ENCODE peak calls at places on chromosome 9, in nine cellular contexts. V is A549, B is tibial nerve, W is kidney, P is suprapubic skin, C is uterus, K is PC-3, Y is esophagus squamous epithelium, G is Caco-2. N is an unnamed sample.

GRCh38 chr9:10438955-10439354 is 173.8 kb downstream of the PTPRD start:
- DNase-seq in V (no peak), B (no peak), W (no peak), P (no peak), C (no peak), K (no peak), Y (no peak), G (no peak), N (no peak)

GRCh38 chr9:86062845-86063693 is 36.3 kb downstream of the GOLM1 start:
- DNase-seq in V (no peak), B (no peak), W (no peak), P (no peak), C (no peak), K (no peak), Y (no peak), G (no peak), N (peak; percentile 48)

GRCh38 chr9:109956811-109957440 is 176.9 kb downstream of the PALM2AKAP2 start:
- DNase-seq in V (no peak), B (no peak), W (no peak), P (no peak), C (no peak), K (no peak), Y (no peak), G (no peak), N (no peak)

GRCh38 chr9:19498015-19498414 is 89.2 kb downstream of the ACER2 start:
- DNase-seq in V (no peak), B (no peak), W (no peak), P (no peak), C (no peak), K (no peak), Y (no peak), G (no peak), N (no peak)

GRCh38 chr9:125863920-125864319 is 116.7 kb downstream of the PBX3 start:
- DNase-seq in V (no peak), B (no peak), W (no peak), P (no peak), C (no peak), K (no peak), Y (no peak), G (no peak), N (no peak)

GRCh38 chr9:17342696-17343095 is 207.9 kb downstream of the CNTLN start:
- DNase-seq in V (no peak), B (no peak), W (no peak), P (no peak), C (no peak), K (no peak), Y (no peak), G (no peak), N (no peak)

GRCh38 chr9:20640331-20641187 is 18.3 kb upstream of the MLLT3 start:
- DNase-seq in V (no peak), B (no peak), W (peak; percentile 91), P (no peak), C (no peak), K (peak; percentile 78), Y (no peak), G (no peak), N (peak; percentile 86)

GRCh38 chr9:117555964-117556629 is 141.2 kb upstream of the ASTN2 start:
- DNase-seq in V (peak; percentile 17), B (no peak), W (no peak), P (peak; percentile 59), C (no peak), K (peak; percentile 11), Y (no peak), G (peak; percentile 73), N (no peak)

GRCh38 chr9:92289708-92290390 is 3.6 kb downstream of the IARS1 start:
- DNase-seq in V (no peak), B (no peak), W (no peak), P (no peak), C (no peak), K (no peak), Y (no peak), G (no peak), N (no peak)

GRCh38 chr9:13728121-13728520 is 448.6 kb upstream of the MPDZ start:
- DNase-seq in V (no peak), B (no peak), W (no peak), P (no peak), C (peak; percentile 56), K (no peak), Y (no peak), G (no peak), N (no peak)

GRCh38 chr9:110502842-110503241 is 76.7 kb downstream of the SVEP1 start:
- DNase-seq in V (no peak), B (no peak), W (no peak), P (no peak), C (no peak), K (no peak), Y (no peak), G (no peak), N (no peak)

GRCh38 chr9:108419379-108419778 is 436.4 kb downstream of the ACTL7B start:
- DNase-seq in V (no peak), B (no peak), W (no peak), P (no peak), C (no peak), K (no peak), Y (no peak), G (no peak), N (no peak)

GRCh38 chr9:126232461-126232860 is 94.2 kb upstream of the MVB12B start:
- DNase-seq in V (no peak), B (no peak), W (no peak), P (no peak), C (no peak), K (peak; percentile 4), Y (no peak), G (no peak), N (no peak)

GRCh38 chr9:20353529-20353928 is 268.8 kb downstream of the MLLT3 start:
- DNase-seq in V (no peak), B (no peak), W (no peak), P (no peak), C (no peak), K (no peak), Y (no peak), G (no peak), N (no peak)

GRCh38 chr9:137067860-137068538 is 2.4 kb downstream of the SAPCD2 start:
- DNase-seq in V (peak; percentile 88), B (peak; percentile 55), W (peak; percentile 91), P (no peak), C (peak; percentile 78), K (peak; percentile 87), Y (no peak), G (peak; percentile 88), N (peak; percentile 85)

GRCh38 chr9:123414921-123415592 is 59.1 kb downstream of the CRB2 start:
- DNase-seq in V (no peak), B (no peak), W (peak; percentile 18), P (no peak), C (no peak), K (no peak), Y (no peak), G (no peak), N (peak; percentile 33)

DNA sequence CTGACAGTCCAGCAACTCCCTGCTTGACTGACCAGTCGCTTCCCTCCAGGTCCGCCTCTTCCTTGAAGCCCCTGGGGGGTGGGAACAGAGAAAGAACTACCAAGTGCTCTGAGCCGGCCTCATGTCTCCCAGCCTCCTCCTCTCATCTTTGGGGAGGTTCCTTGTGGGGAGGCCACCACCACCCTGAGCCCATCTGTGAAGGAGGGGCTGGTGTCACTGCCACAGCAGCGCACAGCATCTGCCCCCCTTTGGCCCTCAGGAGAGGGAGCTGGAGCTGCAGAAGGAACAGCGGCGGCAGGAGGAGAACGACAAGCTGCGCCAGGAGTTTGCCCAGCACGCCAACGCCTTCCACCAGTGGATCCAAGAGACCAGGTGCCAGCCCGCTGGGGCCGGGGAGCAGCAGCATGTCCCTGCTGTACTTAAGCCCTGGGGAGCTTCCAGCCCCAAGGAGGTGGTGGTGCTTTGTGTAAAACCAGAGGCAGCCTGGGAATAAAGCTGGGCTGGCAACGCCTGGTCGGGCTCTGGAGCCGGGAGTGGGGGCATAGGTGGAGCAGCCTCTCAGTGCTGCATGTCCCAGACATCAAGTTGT is 29.4 kb downstream of the DYNC2I2 start:
- DNase-seq in V (no peak), B (no peak), W (no peak), P (no peak), C (no peak), K (no peak), Y (no peak), G (no peak), N (no peak)
- TF ChIP-seq CTCF in V (no peak), B (no peak), W (no peak), P (no peak), C (no peak), K (no peak), Y (no peak), G (no peak), N (no peak)

DNA sequence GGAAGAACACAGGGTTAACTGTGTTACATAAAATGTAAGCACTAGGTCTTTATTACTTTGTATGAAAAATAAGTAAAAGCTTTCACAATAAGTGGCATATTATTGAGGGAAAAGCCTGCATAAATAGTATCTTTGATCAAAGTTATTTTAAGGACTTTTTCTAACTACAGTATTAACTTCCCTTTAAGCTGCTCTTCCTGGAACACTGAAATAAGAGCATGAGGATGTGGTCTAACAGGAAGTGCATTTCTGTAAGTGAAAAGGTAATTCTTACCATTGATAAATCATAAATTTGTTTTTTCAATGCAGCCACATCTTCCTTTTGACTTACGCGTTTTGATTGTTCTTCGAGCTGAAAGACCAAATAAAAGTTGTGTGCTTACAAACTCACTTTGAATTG is 50.8 kb downstream of the RASEF start:
- DNase-seq in V (no peak), B (no peak), W (no peak), P (no peak), C (no peak), K (no peak), Y (no peak), G (no peak), N (no peak)
- H3K4me3 ChIP-seq in V (no peak overlapping the region), B (no peak overlapping the region), W (no peak overlapping the region), P (no peak overlapping the region), C (no peak overlapping the region), K (no peak overlapping the region), Y (no peak overlapping the region), G (no peak overlapping the region), N (no peak overlapping the region)

DNA sequence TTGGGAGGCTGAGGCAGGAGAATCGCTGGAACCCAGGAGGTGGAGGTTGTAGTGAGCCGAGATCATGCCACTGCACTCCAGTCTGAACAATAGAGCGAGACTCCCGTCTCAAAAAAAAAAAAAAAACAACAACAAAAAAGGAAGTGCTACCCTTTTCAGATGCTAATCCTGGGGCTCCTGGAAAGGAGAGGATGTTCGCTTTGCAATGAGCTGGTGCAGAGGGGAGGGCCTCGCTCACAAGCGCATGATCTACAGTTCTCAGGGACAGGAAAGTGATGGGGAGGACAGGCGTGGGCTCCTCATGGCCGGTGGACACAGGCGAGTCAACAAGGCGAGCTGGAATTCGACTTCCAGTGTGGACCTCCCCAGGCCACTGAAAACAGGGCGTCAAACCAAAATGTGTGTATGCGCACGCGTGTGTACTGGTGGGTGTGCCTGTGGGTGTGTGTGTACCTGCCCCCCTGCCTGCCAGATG is 54.2 kb downstream of the USP20 start:
- DNase-seq in V (no peak), B (no peak), W (no peak), P (no peak), C (no peak), K (no peak), Y (no peak), G (no peak), N (no peak)
- H3K4me1 ChIP-seq in V (peaks cover 17% of the 10 kb centered on the region), B (peaks cover 25% of the 10 kb centered on the region), W (peaks cover 17% of the 10 kb centered on the region), P (peaks cover 30% of the 10 kb centered on the region), C (no peaks in the 10 kb centered on the region), K (peaks cover 17% of the 10 kb centered on the region), Y (peaks cover 91% of the 10 kb centered on the region), G (peaks cover 15% of the 10 kb centered on the region), N (peaks cover 18% of the 10 kb centered on the region)

DNA sequence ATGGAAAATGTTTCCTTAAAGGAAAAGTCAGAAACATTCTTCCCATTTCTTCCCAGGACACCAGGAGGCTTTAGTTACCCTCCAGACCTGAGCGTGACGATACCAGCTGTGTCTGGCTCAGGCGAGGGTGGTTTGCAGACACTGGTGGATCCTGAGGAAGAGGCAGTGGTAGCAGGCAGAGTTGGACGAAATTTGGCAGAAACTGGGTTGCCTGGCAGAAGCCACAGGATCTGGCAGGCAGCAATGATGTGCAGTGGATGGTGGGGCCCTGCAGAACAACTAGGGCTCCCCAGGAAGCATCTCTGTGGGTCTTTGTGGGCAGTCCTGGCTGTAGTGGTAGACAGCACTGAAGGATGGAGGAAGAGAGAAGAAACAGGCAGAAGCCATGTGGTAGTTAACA is 211.7 kb downstream of the DMRT2 start:
- DNase-seq in V (no peak), B (no peak), W (no peak), P (no peak), C (no peak), K (no peak), Y (no peak), G (no peak), N (no peak)
- TF ChIP-seq CTCF in V (no peak), B (no peak), W (no peak), P (no peak), C (no peak), K (no peak), Y (no peak), G (no peak), N (no peak)